ENCODE peak calls at places on chromosomes 3 and 15, in eight cellular contexts. K is thoracic aorta; Z is upper lobe of right lung; F is Peyer's patch; S is heart left ventricle; D is effector memory CD4-positive, alpha-beta T cell; C is GM23248; N is left ventricle myocardium inferior. J is an unnamed sample. For H3K36me3 and H3K9me3, the result is how much of the 10 kb centered on the place peaks cover.

GRCh38 chr3:168162172-168162571 is 66.4 kb upstream of the GOLIM4 start:
- DNase-seq in K (no peak), Z (no peak), F (no peak), S (no peak), D (no peak), C (peak), N (no peak), J (no peak)

GRCh38 chr15:50114381-50114780 is 4.7 kb downstream of the ATP8B4 start:
- DNase-seq in K (no peak), Z (peak), F (peak), S (peak), D (no peak), C (no peak), N (no peak), J (no peak)

GRCh38 chr3:64170270-64170669 is 55.0 kb downstream of the PRICKLE2 start:
- DNase-seq in K (no peak), Z (no peak), F (no peak), S (no peak), D (no peak), C (no peak), N (no peak), J (no peak)

GRCh38 chr15:96171842-96172241 is 158.7 kb upstream of the NR2F2 start:
- DNase-seq in K (no peak), Z (no peak), F (no peak), S (no peak), D (no peak), C (no peak), N (no peak), J (no peak)

GRCh38 chr15:90402230-90402629 is 14.2 kb downstream of the IQGAP1 start:
- DNase-seq in K (no peak), Z (no peak), F (no peak), S (peak), D (no peak), C (peak), N (no peak), J (no peak)

GRCh38 chr3:126354776-126355175 is 2.4 kb downstream of the KLF15 start:
- DNase-seq in K (no peak), Z (peak), F (no peak), S (no peak), D (no peak), C (no peak), N (no peak), J (no peak)

GRCh38 chr3:50327943-50328691 is at the start of gene TUSC2:
- DNase-seq in K (peak), Z (peak), F (peak), S (peak), D (peak), C (peak), N (peak), J (peak)

GRCh38 chr15:63973212-63974009 is 72.9 kb downstream of the DAPK2 start:
- DNase-seq in K (no peak), Z (no peak), F (no peak), S (no peak), D (no peak), C (peak), N (no peak), J (no peak)

GRCh38 chr15:29636140-29636539 is 186.1 kb downstream of the TJP1 start:
- DNase-seq in K (no peak), Z (peak), F (peak), S (no peak), D (no peak), C (no peak), N (no peak), J (no peak)
- H3K36me3 ChIP-seq in K (under half), Z (under half), F (under half), S (under half), D (under half), C (under half), N (under half), J (under half)

DNA sequence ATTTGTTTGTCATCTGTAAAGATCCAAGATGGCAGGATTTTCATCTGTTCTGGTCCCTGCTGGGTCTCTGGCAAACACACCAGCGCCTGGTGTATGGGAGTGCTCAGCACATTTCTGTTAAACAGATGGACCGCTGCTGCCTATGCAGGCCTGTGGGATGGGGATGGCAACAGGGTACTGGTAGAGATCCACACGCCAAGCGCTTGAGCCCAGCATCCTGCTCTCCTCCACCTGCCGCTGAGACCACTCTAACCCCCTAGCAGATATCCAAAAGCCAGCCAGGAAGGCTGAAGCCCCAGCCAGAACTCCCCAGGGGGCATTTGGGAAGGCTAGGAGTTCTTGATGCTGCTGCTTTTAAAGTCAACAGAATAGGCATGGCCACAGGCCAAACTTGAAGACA is 31.7 kb downstream of the ZNF445 start:
- DNase-seq in K (no peak), Z (no peak), F (no peak), S (no peak), D (no peak), C (no peak), N (no peak), J (no peak)
- H3K9me3 ChIP-seq in K (under half), Z (under half), F (under half), S (under half), D (under half), C (under half), N (under half), J (under half)

DNA sequence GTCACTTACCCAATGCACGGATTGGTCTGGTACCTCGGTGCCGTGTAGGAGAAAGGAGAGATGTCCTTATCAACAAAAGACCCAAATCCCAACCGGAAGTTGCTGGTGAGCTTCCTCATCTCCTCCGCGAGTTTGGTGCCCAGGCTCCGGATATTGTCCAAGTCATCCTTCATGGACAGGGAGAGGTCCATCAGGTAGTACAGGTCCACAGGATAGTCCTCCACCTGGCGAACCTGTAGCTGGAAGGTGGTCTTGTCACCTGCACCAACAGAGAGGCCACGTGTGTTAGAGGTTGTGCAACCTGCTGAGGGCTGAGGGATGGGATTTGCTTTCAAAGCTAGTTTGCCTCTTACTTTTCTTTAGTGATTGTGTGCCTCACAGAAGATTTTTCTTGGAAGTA is 38.9 kb downstream of the ITGB5 start:
- DNase-seq in K (no peak), Z (no peak), F (no peak), S (no peak), D (no peak), C (no peak), N (no peak), J (no peak)
- H3K36me3 ChIP-seq in K (under half), Z (under half), F (under half), S (under half), D (under half), C (under half), N (under half), J (under half)

DNA sequence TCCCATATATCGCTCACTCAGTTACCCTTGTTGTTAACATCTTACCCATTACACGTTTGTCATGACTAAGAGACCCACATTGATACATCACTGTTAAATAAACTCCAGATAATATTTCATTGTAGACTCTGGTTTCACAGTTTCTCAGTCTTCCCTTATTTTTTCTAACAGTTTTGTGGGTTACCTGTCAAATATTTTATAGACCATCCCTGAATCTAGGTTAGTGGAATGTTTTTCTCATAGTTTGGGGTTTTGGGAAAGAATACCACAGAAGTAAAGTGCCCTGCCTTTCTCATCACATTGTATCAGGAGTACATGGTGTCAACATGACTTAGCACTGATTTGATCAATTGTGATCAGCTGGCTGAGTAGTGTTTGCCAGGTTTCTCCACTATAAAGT is 25.8 kb downstream of the RNF111 start:
- DNase-seq in K (no peak), Z (no peak), F (no peak), S (no peak), D (no peak), C (no peak), N (no peak), J (no peak)
- H3K9me3 ChIP-seq in K (under half), Z (under half), F (under half), S (under half), D (under half), C (under half), N (under half), J (under half)

GRCh38 chr15:41559239-41559488 is 152 bp downstream of the TYRO3 start:
- DNase-seq in K (no peak), Z (no peak), F (no peak), S (no peak), D (no peak), C (no peak), N (no peak), J (no peak)
- H3K36me3 ChIP-seq in K (under half), Z (under half), F (under half), S (under half), D (under half), C (under half), N (under half), J (under half)

GRCh38 chr3:194874206-194874605 is 188.5 kb downstream of the FAM43A start:
- DNase-seq in K (no peak), Z (no peak), F (no peak), S (no peak), D (no peak), C (no peak), N (no peak), J (no peak)

GRCh38 chr3:194875581-194876402 is 190.1 kb downstream of the FAM43A start:
- DNase-seq in K (no peak), Z (no peak), F (no peak), S (no peak), D (no peak), C (no peak), N (no peak), J (no peak)

GRCh38 chr3:194876403-194877165 is 190.9 kb downstream of the FAM43A start:
- DNase-seq in K (no peak), Z (no peak), F (no peak), S (peak), D (no peak), C (peak), N (no peak), J (no peak)

GRCh38 chr3:194872669-194872977 is 186.9 kb downstream of the FAM43A start:
- DNase-seq in K (no peak), Z (no peak), F (no peak), S (no peak), D (no peak), C (peak), N (no peak), J (no peak)

GRCh38 chr3:194874783-194875182 is 189.1 kb downstream of the FAM43A start:
- DNase-seq in K (no peak), Z (no peak), F (no peak), S (no peak), D (no peak), C (no peak), N (no peak), J (no peak)
- H3K9me3 ChIP-seq in K (under half), Z (under half), F (under half), S (under half), D (under half), C (under half), N (under half), J (under half)

DNA sequence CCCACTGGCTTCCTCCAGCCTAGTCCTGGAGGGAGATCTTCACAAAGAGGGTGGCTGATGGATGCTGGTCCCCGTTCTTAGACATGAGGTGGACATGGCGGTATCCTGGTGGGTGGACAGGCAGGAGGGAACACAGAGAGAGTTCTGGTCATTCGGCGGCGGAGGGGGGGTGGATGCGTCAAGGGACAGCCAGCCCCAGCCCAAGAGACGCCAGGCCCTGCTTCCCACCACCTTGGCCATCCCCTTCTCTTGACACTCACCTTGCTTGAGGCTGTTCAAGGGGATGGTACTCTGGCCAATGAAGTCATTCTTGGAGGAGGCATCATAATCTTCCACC is 17.1 kb downstream of the VILL start:
- DNase-seq in K (no peak), Z (no peak), F (no peak), S (peak), D (no peak), C (no peak), N (no peak), J (no peak)
- H3K36me3 ChIP-seq in K (half or more), Z (under half), F (under half), S (under half), D (half or more), C (under half), N (under half), J (half or more)

DNA sequence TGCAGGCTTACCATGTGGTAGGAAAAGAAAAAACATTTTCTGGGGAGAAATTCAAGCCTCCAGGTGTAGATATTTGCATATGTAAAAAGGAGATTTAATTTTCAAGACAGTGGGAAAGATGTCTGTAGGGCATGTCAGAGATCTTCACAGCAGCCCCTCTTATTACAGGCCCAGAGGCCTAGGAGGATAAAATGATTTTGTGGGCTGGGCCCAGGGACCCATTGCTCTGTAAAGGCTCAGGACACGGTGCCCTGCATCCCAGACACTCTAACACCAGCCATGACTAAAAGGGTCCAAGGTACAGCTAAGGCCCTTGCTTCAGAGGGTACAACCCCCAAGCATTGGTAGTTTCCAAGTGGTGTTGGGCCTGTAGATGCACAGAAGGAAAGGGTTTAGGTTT is 680.1 kb downstream of the IGSF11 start:
- DNase-seq in K (no peak), Z (no peak), F (no peak), S (no peak), D (no peak), C (no peak), N (no peak), J (no peak)
- H3K9me3 ChIP-seq in K (under half), Z (under half), F (under half), S (under half), D (under half), C (under half), N (half or more), J (under half)